ENCODE peak calls at places on chromosomes 3 and 15, in eight cellular contexts. N is stimulated activated CD8-positive, alpha-beta memory T cell treated with anti-CD3 and anti-CD28 coated beads, Interleukin-15, amount 100 ng/mL, for 4 hours; O is hippocampal formation; W is CD4-positive, alpha-beta T cell; L is T47D; I is GM12865; E is transverse colon; P is T-helper 17 cell. Z is an unnamed sample.

GRCh38 chr3:116179091-116179490 is 266.2 kb downstream of the LSAMP start:
- DNase-seq in N (no peak), O (no peak), W (no peak), L (no peak), I (no peak), E (no peak), P (no peak), Z (no peak)

GRCh38 chr15:78405336-78405924 is 32.6 kb upstream of the IREB2 start:
- DNase-seq in N (no peak), O (no peak), W (no peak), L (no peak), I (no peak), E (no peak), P (no peak), Z (no peak)

GRCh38 chr3:133476971-133477375 is 77.1 kb downstream of the BFSP2 start:
- DNase-seq in N (no peak), O (no peak), W (no peak), L (peak; percentile 56), I (peak; percentile 63), E (no peak), P (no peak), Z (no peak)

GRCh38 chr15:81608309-81608829 is 234.4 kb upstream of the TMC3 start:
- DNase-seq in N (no peak), O (no peak), W (no peak), L (no peak), I (no peak), E (no peak), P (no peak), Z (no peak)

GRCh38 chr3:52429779-52430415 is 15.0 kb downstream of the SEMA3G start:
- DNase-seq in N (no peak), O (no peak), W (no peak), L (no peak), I (no peak), E (no peak), P (no peak), Z (no peak)

GRCh38 chr3:12829886-12830784 is 11.2 kb downstream of the RPL32 start:
- DNase-seq in N (no peak), O (no peak), W (no peak), L (no peak), I (no peak), E (no peak), P (no peak), Z (no peak)

GRCh38 chr3:107846282-107846852 is 244.5 kb downstream of the CD47 start:
- DNase-seq in N (no peak), O (peak; percentile 37), W (no peak), L (peak; percentile 80), I (peak; percentile 57), E (peak; percentile 66), P (peak; percentile 10), Z (no peak)

GRCh38 chr15:96392380-96393208 is 62.1 kb downstream of the NR2F2 start:
- DNase-seq in N (no peak), O (no peak), W (no peak), L (no peak), I (no peak), E (no peak), P (no peak), Z (no peak)

GRCh38 chr3:159929181-159929893 is 59.3 kb upstream of the IL12A start:
- DNase-seq in N (no peak), O (no peak), W (no peak), L (peak; percentile 84), I (peak; percentile 63), E (peak; percentile 15), P (no peak), Z (no peak)

GRCh38 chr3:195876297-195877031 is 31.9 kb downstream of the TNK2 start:
- DNase-seq in N (no peak), O (no peak), W (no peak), L (no peak), I (no peak), E (peak; percentile 92), P (peak; percentile 46), Z (no peak)

GRCh38 chr15:49122541-49123062 is 32.8 kb downstream of the COPS2 start:
- DNase-seq in N (no peak), O (no peak), W (no peak), L (no peak), I (no peak), E (no peak), P (no peak), Z (no peak)

GRCh38 chr3:18389108-18389733 is 35.9 kb downstream of the SATB1 start:
- DNase-seq in N (no peak), O (no peak), W (no peak), L (peak; percentile 42), I (peak; percentile 16), E (no peak), P (no peak), Z (no peak)

GRCh38 chr3:30684361-30684760 is 78.0 kb downstream of the TGFBR2 start:
- DNase-seq in N (no peak), O (no peak), W (no peak), L (no peak), I (no peak), E (no peak), P (no peak), Z (no peak)

GRCh38 chr15:94856267-94856854 is 625.0 kb downstream of the MCTP2 start:
- DNase-seq in N (no peak), O (no peak), W (no peak), L (no peak), I (no peak), E (no peak), P (no peak), Z (no peak)

GRCh38 chr3:140555666-140556065 is 122.2 kb upstream of the TRIM42 start:
- DNase-seq in N (no peak), O (no peak), W (no peak), L (no peak), I (no peak), E (no peak), P (no peak), Z (no peak)

Z was measured in effector CD8-positive, alpha-beta T cell.